ENCODE peak calls at places on chromosomes 16 and 17, in five cellular contexts. A, K, C, I and H are unnamed samples.

GRCh38 chr17:67022451-67022810 is 21.9 kb upstream of the CACNG1 start:
- DNase-seq in C (no peak), I (no peak), A (no peak), K (no peak), H (no peak)

GRCh38 chr17:6079155-6079554 is 9.0 kb downstream of the WSCD1 start:
- DNase-seq in K (no peak), A (no peak), I (no peak), C (no peak), H (no peak)

GRCh38 chr17:71741836-71742235 is 379.0 kb upstream of the SOX9 start:
- DNase-seq in A (no peak), K (no peak), I (no peak), C (no peak), H (no peak)

GRCh38 chr16:4506450-4506849 is 30.3 kb downstream of the HMOX2 start:
- DNase-seq in I (peak; percentile 71), A (peak; percentile 72), K (peak; percentile 38), C (peak; percentile 80), H (peak; percentile 45)

GRCh38 chr17:57674894-57675293 is 70.2 kb downstream of the CCDC182 start:
- DNase-seq in A (no peak), C (no peak), K (no peak), I (no peak), H (no peak)

GRCh38 chr16:86584726-86585721 is 6.7 kb downstream of the FOXL1 start:
- DNase-seq in K (peak; percentile 33), I (peak; percentile 59), C (no peak), A (no peak), H (no peak)

GRCh38 chr16:72996291-72997062 is 51.5 kb downstream of the ZFHX3 start:
- DNase-seq in I (no peak), C (no peak), K (no peak), A (no peak), H (no peak)

GRCh38 chr16:75260856-75261589 is 9.6 kb upstream of the BCAR1 start:
- DNase-seq in A (no peak), C (no peak), I (no peak), K (no peak), H (no peak)

GRCh38 chr17:49494937-49495841 is at the start of gene NGFR:
- DNase-seq in K (peak; percentile 18), C (peak; percentile 70), I (no peak), A (peak; percentile 78), H (peak; percentile 53)

GRCh38 chr16:67278773-67279295 is 498 bp upstream of the PLEKHG4 start:
- DNase-seq in K (no peak), I (peak; percentile 23), A (no peak), C (peak; percentile 52), H (no peak)